ENCODE peak calls at places on chromosome 14, in nine cellular contexts. One of them, this sample, is unnamed.
A peak's percentile ranks its signal among the peaks of the same experiment; 100 is the strongest.

GRCh38 chr14:63266106-63266505 is 52.6 kb downstream of the GPHB5 start:
- DNase-seq in astrocyte of the spinal cord: no peak
- DNase-seq in HepG2: no peak
- DNase-seq in heart left ventricle: no peak
- DNase-seq in uterus: no peak
- DNase-seq in A549: no peak
- DNase-seq in fibroblast of mammary gland: no peak
- DNase-seq in K562: no peak
- DNase-seq in HFF-Myc: no peak
- DNase-seq in this sample: no peak

GRCh38 chr14:103522649-103523582 is at the start of gene CKB:
- DNase-seq in astrocyte of the spinal cord: no peak
- DNase-seq in HepG2: no peak
- DNase-seq in heart left ventricle: peak; percentile 81
- DNase-seq in uterus: peak; percentile 71
- DNase-seq in A549: peak; percentile 72
- DNase-seq in fibroblast of mammary gland: no peak
- DNase-seq in K562: peak; percentile 73
- DNase-seq in HFF-Myc: no peak
- DNase-seq in this sample: no peak

GRCh38 chr14:22003471-22003870 is 329.9 kb upstream of the OR4E1 start:
- DNase-seq in astrocyte of the spinal cord: no peak
- DNase-seq in HepG2: no peak
- DNase-seq in heart left ventricle: no peak
- DNase-seq in uterus: no peak
- DNase-seq in A549: no peak
- DNase-seq in fibroblast of mammary gland: no peak
- DNase-seq in K562: no peak
- DNase-seq in HFF-Myc: no peak
- DNase-seq in this sample: no peak

GRCh38 chr14:32313977-32314376 is 15.1 kb upstream of the AKAP6 start:
- DNase-seq in astrocyte of the spinal cord: no peak
- DNase-seq in HepG2: no peak
- DNase-seq in heart left ventricle: no peak
- DNase-seq in uterus: no peak
- DNase-seq in A549: no peak
- DNase-seq in fibroblast of mammary gland: no peak
- DNase-seq in K562: no peak
- DNase-seq in HFF-Myc: no peak
- DNase-seq in this sample: no peak

GRCh38 chr14:105042813-105043212 is 21.9 kb upstream of the CDCA4 start:
- DNase-seq in astrocyte of the spinal cord: no peak
- DNase-seq in HepG2: no peak
- DNase-seq in heart left ventricle: no peak
- DNase-seq in uterus: no peak
- DNase-seq in A549: no peak
- DNase-seq in fibroblast of mammary gland: no peak
- DNase-seq in K562: no peak
- DNase-seq in HFF-Myc: no peak
- DNase-seq in this sample: no peak

GRCh38 chr14:77761205-77761931 is 412 bp upstream of the SNW1 start:
- DNase-seq in astrocyte of the spinal cord: no peak
- DNase-seq in HepG2: peak; percentile 62
- DNase-seq in heart left ventricle: no peak
- DNase-seq in uterus: peak; percentile 40
- DNase-seq in A549: peak; percentile 66
- DNase-seq in fibroblast of mammary gland: peak; percentile 93
- DNase-seq in K562: peak; percentile 29
- DNase-seq in HFF-Myc: no peak
- DNase-seq in this sample: peak; percentile 30

GRCh38 chr14:72815459-72815858 is 78.4 kb downstream of the DPF3 start:
- DNase-seq in astrocyte of the spinal cord: no peak
- DNase-seq in HepG2: no peak
- DNase-seq in heart left ventricle: no peak
- DNase-seq in uterus: no peak
- DNase-seq in A549: no peak
- DNase-seq in fibroblast of mammary gland: no peak
- DNase-seq in K562: no peak
- DNase-seq in HFF-Myc: no peak
- DNase-seq in this sample: no peak

GRCh38 chr14:79585845-79586244 is 625.5 kb downstream of the DIO2 start:
- DNase-seq in astrocyte of the spinal cord: peak; percentile 51
- DNase-seq in HepG2: no peak
- DNase-seq in heart left ventricle: no peak
- DNase-seq in uterus: no peak
- DNase-seq in A549: peak; percentile 24
- DNase-seq in fibroblast of mammary gland: no peak
- DNase-seq in K562: no peak
- DNase-seq in HFF-Myc: no peak
- DNase-seq in this sample: peak; percentile 35

GRCh38 chr14:36655571-36655962 is 6.1 kb upstream of the PAX9 start:
- DNase-seq in astrocyte of the spinal cord: no peak
- DNase-seq in HepG2: no peak
- DNase-seq in heart left ventricle: no peak
- DNase-seq in uterus: no peak
- DNase-seq in A549: no peak
- DNase-seq in fibroblast of mammary gland: no peak
- DNase-seq in K562: no peak
- DNase-seq in HFF-Myc: no peak
- DNase-seq in this sample: no peak

GRCh38 chr14:104265918-104266642 is 127.7 kb downstream of the KIF26A start:
- DNase-seq in astrocyte of the spinal cord: no peak
- DNase-seq in HepG2: no peak
- DNase-seq in heart left ventricle: no peak
- DNase-seq in uterus: no peak
- DNase-seq in A549: no peak
- DNase-seq in fibroblast of mammary gland: no peak
- DNase-seq in K562: no peak
- DNase-seq in HFF-Myc: no peak
- DNase-seq in this sample: no peak

GRCh38 chr14:65434216-65434850 is 21.8 kb downstream of the FUT8 start:
- DNase-seq in astrocyte of the spinal cord: no peak
- DNase-seq in HepG2: no peak
- DNase-seq in heart left ventricle: no peak
- DNase-seq in uterus: no peak
- DNase-seq in A549: no peak
- DNase-seq in fibroblast of mammary gland: no peak
- DNase-seq in K562: no peak
- DNase-seq in HFF-Myc: no peak
- DNase-seq in this sample: no peak
- H3K4me3 ChIP-seq in astrocyte of the spinal cord: no peak overlapping the region
- H3K4me3 ChIP-seq in HepG2: no peak overlapping the region
- H3K4me3 ChIP-seq in heart left ventricle: no peak overlapping the region
- H3K4me3 ChIP-seq in uterus: no peak overlapping the region
- H3K4me3 ChIP-seq in A549: no peak overlapping the region
- H3K4me3 ChIP-seq in fibroblast of mammary gland: no peak overlapping the region
- H3K4me3 ChIP-seq in K562: no peak overlapping the region
- H3K4me3 ChIP-seq in HFF-Myc: no peak overlapping the region
- H3K4me3 ChIP-seq in this sample: no peak overlapping the region

GRCh38 chr14:74392616-74393570 is 33.1 kb downstream of the SYNDIG1L start:
- DNase-seq in astrocyte of the spinal cord: no peak
- DNase-seq in HepG2: no peak
- DNase-seq in heart left ventricle: no peak
- DNase-seq in uterus: no peak
- DNase-seq in A549: no peak
- DNase-seq in fibroblast of mammary gland: no peak
- DNase-seq in K562: no peak
- DNase-seq in HFF-Myc: no peak
- DNase-seq in this sample: no peak
- TF ChIP-seq CTCF in astrocyte of the spinal cord: no peak
- TF ChIP-seq CTCF in HepG2: no peak
- TF ChIP-seq CTCF in heart left ventricle: no peak
- TF ChIP-seq CTCF in uterus: no peak
- TF ChIP-seq CTCF in A549: no peak
- TF ChIP-seq CTCF in fibroblast of mammary gland: no peak
- TF ChIP-seq CTCF in K562: no peak
- TF ChIP-seq CTCF in HFF-Myc: no peak
- TF ChIP-seq CTCF in this sample: no peak

DNA sequence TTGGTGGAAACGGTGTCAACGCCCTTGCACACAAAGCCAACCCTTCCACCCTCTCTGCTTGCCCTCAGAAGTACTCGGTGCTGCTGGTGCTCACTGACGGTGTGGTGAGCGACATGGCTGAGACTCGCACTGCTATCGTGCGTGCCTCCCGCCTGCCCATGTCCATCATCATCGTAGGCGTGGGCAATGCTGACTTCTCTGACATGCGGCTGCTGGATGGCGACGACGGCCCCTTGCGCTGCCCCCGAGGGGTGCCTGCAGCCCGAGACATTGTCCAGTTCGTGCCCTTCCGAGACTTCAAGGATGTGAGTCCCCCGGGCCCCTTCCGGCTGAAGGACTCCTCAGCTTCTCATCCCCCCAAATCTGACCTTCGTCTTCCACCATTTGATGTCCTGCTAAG is 5.7 kb downstream of the CPNE6 start:
- DNase-seq in astrocyte of the spinal cord: no peak
- DNase-seq in HepG2: no peak
- DNase-seq in heart left ventricle: peak; percentile 36
- DNase-seq in uterus: no peak
- DNase-seq in A549: no peak
- DNase-seq in fibroblast of mammary gland: no peak
- DNase-seq in K562: no peak
- DNase-seq in HFF-Myc: no peak
- DNase-seq in this sample: no peak
- H3K4me3 ChIP-seq in astrocyte of the spinal cord: no peak overlapping the region
- H3K4me3 ChIP-seq in HepG2: no peak overlapping the region
- H3K4me3 ChIP-seq in heart left ventricle: no peak overlapping the region
- H3K4me3 ChIP-seq in uterus: no peak overlapping the region
- H3K4me3 ChIP-seq in A549: no peak overlapping the region
- H3K4me3 ChIP-seq in fibroblast of mammary gland: no peak overlapping the region
- H3K4me3 ChIP-seq in K562: no peak overlapping the region
- H3K4me3 ChIP-seq in HFF-Myc: no peak overlapping the region
- H3K4me3 ChIP-seq in this sample: no peak overlapping the region

GRCh38 chr14:51008416-51008815 is 64.1 kb upstream of the PYGL start:
- DNase-seq in astrocyte of the spinal cord: no peak
- DNase-seq in HepG2: no peak
- DNase-seq in heart left ventricle: no peak
- DNase-seq in uterus: no peak
- DNase-seq in A549: no peak
- DNase-seq in fibroblast of mammary gland: no peak
- DNase-seq in K562: no peak
- DNase-seq in HFF-Myc: no peak
- DNase-seq in this sample: no peak
- TF ChIP-seq CTCF in astrocyte of the spinal cord: no peak
- TF ChIP-seq CTCF in HepG2: no peak
- TF ChIP-seq CTCF in heart left ventricle: no peak
- TF ChIP-seq CTCF in uterus: no peak
- TF ChIP-seq CTCF in A549: no peak
- TF ChIP-seq CTCF in fibroblast of mammary gland: no peak
- TF ChIP-seq CTCF in K562: no peak
- TF ChIP-seq CTCF in HFF-Myc: no peak
- TF ChIP-seq CTCF in this sample: no peak

GRCh38 chr14:70045715-70046535 is 142.8 kb downstream of the SLC8A3 start:
- DNase-seq in astrocyte of the spinal cord: peak; percentile 40
- DNase-seq in HepG2: peak; percentile 73
- DNase-seq in heart left ventricle: no peak
- DNase-seq in uterus: no peak
- DNase-seq in A549: peak; percentile 82
- DNase-seq in fibroblast of mammary gland: peak; percentile 50
- DNase-seq in K562: peak; percentile 37
- DNase-seq in HFF-Myc: no peak
- DNase-seq in this sample: peak; percentile 46
- H3K4me3 ChIP-seq in astrocyte of the spinal cord: no peak overlapping the region
- H3K4me3 ChIP-seq in HepG2: no peak overlapping the region
- H3K4me3 ChIP-seq in heart left ventricle: no peak overlapping the region
- H3K4me3 ChIP-seq in uterus: no peak overlapping the region
- H3K4me3 ChIP-seq in A549: no peak overlapping the region
- H3K4me3 ChIP-seq in fibroblast of mammary gland: no peak overlapping the region
- H3K4me3 ChIP-seq in K562: no peak overlapping the region
- H3K4me3 ChIP-seq in HFF-Myc: no peak overlapping the region
- H3K4me3 ChIP-seq in this sample: no peak overlapping the region

GRCh38 chr14:76497550-76498484 is 121.9 kb downstream of the ESRRB start:
- DNase-seq in astrocyte of the spinal cord: no peak
- DNase-seq in HepG2: no peak
- DNase-seq in heart left ventricle: peak; percentile 1
- DNase-seq in uterus: no peak
- DNase-seq in A549: peak; percentile 20
- DNase-seq in fibroblast of mammary gland: no peak
- DNase-seq in K562: peak; percentile 32
- DNase-seq in HFF-Myc: no peak
- DNase-seq in this sample: no peak
- TF ChIP-seq CTCF in astrocyte of the spinal cord: no peak
- TF ChIP-seq CTCF in HepG2: peak; percentile 41
- TF ChIP-seq CTCF in heart left ventricle: no peak
- TF ChIP-seq CTCF in uterus: no peak
- TF ChIP-seq CTCF in A549: peak; percentile 10
- TF ChIP-seq CTCF in fibroblast of mammary gland: peak; percentile 2
- TF ChIP-seq CTCF in K562: peak; percentile 25
- TF ChIP-seq CTCF in HFF-Myc: peak; percentile 5
- TF ChIP-seq CTCF in this sample: no peak

GRCh38 chr14:100325231-100325632 is 2.1 kb downstream of the SLC25A47 start:
- DNase-seq in astrocyte of the spinal cord: no peak
- DNase-seq in HepG2: no peak
- DNase-seq in heart left ventricle: no peak
- DNase-seq in uterus: no peak
- DNase-seq in A549: no peak
- DNase-seq in fibroblast of mammary gland: no peak
- DNase-seq in K562: no peak
- DNase-seq in HFF-Myc: no peak
- DNase-seq in this sample: no peak
- H3K4me3 ChIP-seq in astrocyte of the spinal cord: no peak overlapping the region
- H3K4me3 ChIP-seq in HepG2: no peak overlapping the region
- H3K4me3 ChIP-seq in heart left ventricle: no peak overlapping the region
- H3K4me3 ChIP-seq in uterus: no peak overlapping the region
- H3K4me3 ChIP-seq in A549: no peak overlapping the region
- H3K4me3 ChIP-seq in fibroblast of mammary gland: no peak overlapping the region
- H3K4me3 ChIP-seq in K562: no peak overlapping the region
- H3K4me3 ChIP-seq in HFF-Myc: no peak overlapping the region
- H3K4me3 ChIP-seq in this sample: no peak overlapping the region

GRCh38 chr14:67517083-67517482 is 16.0 kb upstream of the PLEKHH1 start:
- DNase-seq in astrocyte of the spinal cord: peak; percentile 30
- DNase-seq in HepG2: no peak
- DNase-seq in heart left ventricle: peak; percentile 67
- DNase-seq in uterus: no peak
- DNase-seq in A549: no peak
- DNase-seq in fibroblast of mammary gland: no peak
- DNase-seq in K562: no peak
- DNase-seq in HFF-Myc: no peak
- DNase-seq in this sample: no peak
- TF ChIP-seq CTCF in astrocyte of the spinal cord: peak; percentile 19
- TF ChIP-seq CTCF in HepG2: peak; percentile 60
- TF ChIP-seq CTCF in heart left ventricle: peak; percentile 7
- TF ChIP-seq CTCF in uterus: no peak
- TF ChIP-seq CTCF in A549: no peak
- TF ChIP-seq CTCF in fibroblast of mammary gland: no peak
- TF ChIP-seq CTCF in K562: peak; percentile 15
- TF ChIP-seq CTCF in HFF-Myc: no peak
- TF ChIP-seq CTCF in this sample: no peak

This sample was measured in foreskin fibroblast.